ENCODE peak calls at places on chromosomes 2 and 18, in five cellular contexts. B is GM23248, T is colonic mucosa, W is neuronal stem cell, D is mammary epithelial cell. G is an unnamed sample. For H3K36me3 and H3K9me3, the result is how much of the 10 kb centered on the place peaks cover.

GRCh38 chr2:54809814-54810213 is 86.4 kb downstream of the EML6 start:
- DNase-seq in B (peak), T (no peak), W (no peak), D (peak), G (no peak)

GRCh38 chr2:100882645-100883613 is 63.0 kb downstream of the NPAS2 start:
- DNase-seq in B (no peak), T (peak), W (no peak), D (peak), G (no peak)

GRCh38 chr2:240974771-240975572 is 23.4 kb upstream of the SNED1 start:
- DNase-seq in B (peak), T (no peak), W (no peak), D (no peak), G (no peak)

GRCh38 chr2:172931256-172931894 is 144.3 kb upstream of the MAP3K20 start:
- DNase-seq in B (peak), T (no peak), W (peak), D (no peak), G (peak)

GRCh38 chr18:21933931-21934765 is 193.6 kb downstream of the MIB1 start:
- DNase-seq in B (no peak), T (no peak), W (no peak), D (no peak), G (no peak)

GRCh38 chr18:31199190-31199769 is 36.6 kb upstream of the DSC1 start:
- DNase-seq in B (no peak), T (peak), W (no peak), D (peak), G (no peak)

GRCh38 chr2:182866461-182867369 is at the start of gene FRZB:
- DNase-seq in B (peak), T (peak), W (peak), D (peak), G (peak)

GRCh38 chr18:51251625-51252024 is 54.1 kb upstream of the MEX3C start:
- DNase-seq in B (no peak), T (no peak), W (no peak), D (no peak), G (no peak)

GRCh38 chr18:75221902-75222301 is 11.3 kb downstream of the TSHZ1 start:
- DNase-seq in B (no peak), T (no peak), W (no peak), D (no peak), G (no peak)

GRCh38 chr2:29193111-29193510 is 77.9 kb downstream of the CLIP4 start:
- DNase-seq in B (no peak), T (no peak), W (no peak), D (no peak), G (no peak)

GRCh38 chr2:103991591-103991990 is 862.3 kb upstream of the POU3F3 start:
- DNase-seq in B (no peak), T (no peak), W (no peak), D (no peak), G (no peak)

GRCh38 chr18:2254977-2255376 is 316.3 kb downstream of the METTL4 start:
- DNase-seq in B (no peak), T (no peak), W (no peak), D (no peak), G (no peak)

GRCh38 chr2:100606740-100607343 is 44.0 kb downstream of the PDCL3 start:
- DNase-seq in B (peak), T (peak), W (peak), D (peak), G (no peak)

GRCh38 chr2:177783835-177784448 is 288.6 kb downstream of the PDE11A start:
- DNase-seq in B (peak), T (no peak), W (no peak), D (peak), G (peak)

GRCh38 chr2:207258191-207258991 is 92.6 kb upstream of the KLF7 start:
- DNase-seq in B (peak), T (peak), W (no peak), D (peak), G (no peak)

GRCh38 chr2:156486175-156486574 is 50.0 kb downstream of the GPD2 start:
- DNase-seq in B (no peak), T (no peak), W (no peak), D (peak), G (peak)

GRCh38 chr18:48476550-48476917 is 62.3 kb upstream of the CTIF start:
- DNase-seq in B (no peak), T (no peak), W (no peak), D (no peak), G (no peak)

GRCh38 chr2:3482363-3482821 is 36.9 kb downstream of the ADI1 start:
- DNase-seq in B (no peak), T (no peak), W (no peak), D (no peak), G (no peak)

GRCh38 chr2:170968205-170969003 is 39.4 kb downstream of the GORASP2 start:
- DNase-seq in B (no peak), T (no peak), W (no peak), D (no peak), G (no peak)

GRCh38 chr2:98818164-98818563 is 87.2 kb upstream of the MGAT4A start:
- DNase-seq in B (no peak), T (no peak), W (no peak), D (no peak), G (no peak)

GRCh38 chr2:104836253-104836652 is 17.7 kb upstream of the POU3F3 start:
- DNase-seq in B (no peak), T (no peak), W (no peak), D (no peak), G (no peak)

GRCh38 chr2:19786408-19787058 is 115.2 kb downstream of the TTC32 start:
- DNase-seq in B (peak), T (no peak), W (no peak), D (peak), G (no peak)

GRCh38 chr18:32735781-32736180 is 37.0 kb downstream of the KLHL14 start:
- DNase-seq in B (peak), T (no peak), W (no peak), D (peak), G (no peak)

GRCh38 chr2:86087936-86088850 is 17.5 kb downstream of the POLR1A start:
- DNase-seq in B (no peak), T (no peak), W (no peak), D (no peak), G (no peak)

GRCh38 chr2:20225294-20226151 is 593 bp upstream of the SDC1 start:
- DNase-seq in B (peak), T (peak), W (peak), D (peak), G (peak)

GRCh38 chr2:12787891-12788783 is 71.4 kb downstream of the TRIB2 start:
- DNase-seq in B (peak), T (no peak), W (no peak), D (no peak), G (no peak)

GRCh38 chr2:904243-905024 is 46.2 kb upstream of the SNTG2 start:
- DNase-seq in B (no peak), T (no peak), W (no peak), D (no peak), G (no peak)

GRCh38 chr2:165239230-165239629 is at the start of gene SCN2A:
- DNase-seq in B (peak), T (no peak), W (peak), D (peak), G (peak)

GRCh38 chr2:200225943-200226342 is 80.5 kb upstream of the SPATS2L start:
- DNase-seq in B (peak), T (no peak), W (no peak), D (no peak), G (peak)

GRCh38 chr18:78903436-78904178 is 76.0 kb upstream of the SALL3 start:
- DNase-seq in B (no peak), T (no peak), W (no peak), D (no peak), G (no peak)

GRCh38 chr2:57460875-57461274 is 585.7 kb upstream of the VRK2 start:
- DNase-seq in B (no peak), T (no peak), W (no peak), D (no peak), G (no peak)

GRCh38 chr2:163878718-163879117 is 142.9 kb upstream of the FIGN start:
- DNase-seq in B (peak), T (peak), W (peak), D (peak), G (peak)

GRCh38 chr2:30710461-30710860 is 96.8 kb downstream of the CAPN13 start:
- DNase-seq in B (no peak), T (no peak), W (no peak), D (no peak), G (no peak)

GRCh38 chr18:712401-713134 is at the start of gene ENOSF1:
- DNase-seq in B (peak), T (peak), W (peak), D (peak), G (peak)

GRCh38 chr2:43455735-43456642 is 139.8 kb downstream of the THADA start:
- DNase-seq in B (peak), T (no peak), W (no peak), D (peak), G (no peak)

GRCh38 chr2:238966274-238966937 is 118.5 kb downstream of the TWIST2 start:
- DNase-seq in B (no peak), T (peak), W (no peak), D (no peak), G (no peak)

GRCh38 chr18:9506046-9506792 is 30.9 kb downstream of the RALBP1 start:
- DNase-seq in B (peak), T (peak), W (no peak), D (no peak), G (no peak)

GRCh38 chr2:27378096-27378808 is 2.3 kb downstream of the ZNF513 start:
- DNase-seq in B (peak), T (no peak), W (no peak), D (no peak), G (no peak)

GRCh38 chr2:27376866-27377617 is 3.5 kb downstream of the ZNF513 start:
- DNase-seq in B (no peak), T (no peak), W (no peak), D (no peak), G (no peak)

GRCh38 chr2:27375513-27376099 is 4.9 kb downstream of the ZNF513 start:
- DNase-seq in B (no peak), T (no peak), W (no peak), D (no peak), G (no peak)

GRCh38 chr2:27377618-27378095 is 2.9 kb downstream of the ZNF513 start:
- DNase-seq in B (no peak), T (no peak), W (no peak), D (no peak), G (no peak)

DNA sequence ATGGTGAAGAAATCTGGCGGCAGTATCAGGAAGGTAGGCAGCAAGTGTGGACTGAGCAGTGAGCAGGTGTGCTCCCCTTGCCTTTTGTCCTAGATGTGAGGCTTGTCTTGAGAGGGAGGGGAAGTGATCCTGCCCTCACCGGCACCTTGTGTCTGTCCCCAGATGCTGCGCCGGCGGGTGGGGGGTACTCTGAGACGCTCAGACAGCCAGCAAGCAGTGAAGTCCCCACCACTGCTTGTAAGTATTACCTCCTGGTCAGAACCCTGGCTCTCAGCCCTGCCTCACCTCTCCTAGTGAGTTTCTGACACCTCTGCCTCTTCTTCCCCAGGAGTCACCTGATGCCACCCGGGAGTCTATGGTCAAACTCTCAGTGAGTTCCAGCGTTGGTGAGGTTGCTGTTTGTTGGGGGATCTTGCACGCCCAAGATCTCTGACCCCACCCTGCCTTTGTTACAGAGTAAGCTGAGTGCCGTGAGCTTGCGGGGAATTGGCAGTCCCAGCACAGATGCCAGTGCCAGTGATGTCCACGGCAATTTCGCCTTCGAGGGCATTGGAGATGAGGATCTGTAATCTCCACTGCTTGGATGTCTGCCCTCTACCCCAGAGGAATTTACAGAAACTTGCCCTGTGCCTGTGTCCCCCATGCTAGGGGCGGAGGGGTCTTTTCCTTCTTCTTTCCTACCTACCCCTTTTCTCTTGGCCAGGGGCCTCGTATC is 4.2 kb downstream of the ZNF513 start:
- DNase-seq in B (no peak), T (no peak), W (no peak), D (no peak), G (no peak)
- H3K36me3 ChIP-seq in B (under half), T (under half), W (half or more), D (under half), G (half or more)

GRCh38 chr18:45772081-45772480 is 48.1 kb downstream of the SLC14A1 start:
- DNase-seq in B (no peak), T (no peak), W (no peak), D (no peak), G (no peak)
- H3K4me3 ChIP-seq in B (no peak), T (no peak), W (no peak), D (no peak), G (no peak)

GRCh38 chr2:82215212-82215611 is 1910.7 kb upstream of the LRRTM1 start:
- DNase-seq in B (no peak), T (no peak), W (no peak), D (no peak), G (no peak)
- H3K9me3 ChIP-seq in B (under half), T (under half), W (under half), D (under half), G (under half)

GRCh38 chr2:227335713-227336112 is 10.7 kb downstream of the MFF start:
- DNase-seq in B (no peak), T (no peak), W (no peak), D (no peak), G (no peak)
- H3K36me3 ChIP-seq in B (half or more), T (under half), W (under half), D (under half), G (under half)